ENCODE peak calls at places on chromosomes 11 and 22, in six cellular contexts. Z, R, O, V, B and W are unnamed samples.
A peak's percentile ranks its signal among the peaks of the same experiment; 100 is the strongest.

GRCh38 chr11:73323464-73323863 is 15.4 kb downstream of the ARHGEF17 start:
- DNase-seq in O (no peak), Z (no peak), B (no peak), R (peak; percentile 87), V (no peak), W (no peak)

GRCh38 chr22:50473855-50474671 is 772 bp downstream of the SBF1 start:
- DNase-seq in B (no peak), V (no peak), O (peak; percentile 41), R (peak; percentile 52), Z (peak; percentile 58), W (peak; percentile 34)

GRCh38 chr11:59263225-59263894 is 50.6 kb upstream of the MPEG1 start:
- DNase-seq in V (no peak), R (no peak), O (peak; percentile 84), B (no peak), Z (no peak), W (no peak)

GRCh38 chr11:60133917-60134316 is 45.5 kb downstream of the MS4A2 start:
- DNase-seq in Z (no peak), B (no peak), R (no peak), V (no peak), O (no peak), W (no peak)

GRCh38 chr11:1763796-1764661 is at the start of gene CTSD:
- DNase-seq in Z (peak; percentile 84), O (peak; percentile 88), R (peak; percentile 86), V (no peak), B (peak; percentile 19), W (peak; percentile 97)

GRCh38 chr11:64686466-64687175 is 36.4 kb downstream of the NRXN2 start:
- DNase-seq in R (no peak), Z (no peak), B (no peak), V (no peak), O (no peak), W (no peak)

GRCh38 chr22:23394525-23395326 is 185.4 kb downstream of the IGLL1 start:
- DNase-seq in V (no peak), R (no peak), B (no peak), Z (no peak), O (no peak), W (no peak)

GRCh38 chr11:78031629-78032028 is 8.6 kb upstream of the KCTD14 start:
- DNase-seq in O (no peak), V (no peak), Z (no peak), R (no peak), B (no peak), W (no peak)

GRCh38 chr11:85844439-85845051 is 10.6 kb upstream of the CCDC83 start:
- DNase-seq in V (no peak), R (no peak), B (no peak), Z (peak; percentile 98), O (no peak), W (no peak)

GRCh38 chr11:62140302-62141110 is 16.7 kb downstream of the INCENP start:
- DNase-seq in O (no peak), Z (no peak), R (no peak), B (no peak), V (no peak), W (no peak)

GRCh38 chr22:40265783-40266182 is 80.5 kb upstream of the ADSL start:
- DNase-seq in O (no peak), B (no peak), R (no peak), Z (peak; percentile 13), V (no peak), W (no peak)